ENCODE peak calls at places on chromosomes 3 and 15, in six cellular contexts. S, Q, V, E, N and B are unnamed samples.

GRCh38 chr3:46193436-46193835 is 14.7 kb downstream of the CCR1 start:
- DNase-seq in Q (no peak), E (no peak), V (no peak), S (no peak), N (peak), B (no peak)

GRCh38 chr15:95663156-95663831 is 667.2 kb upstream of the NR2F2 start:
- DNase-seq in S (no peak), V (no peak), E (no peak), N (no peak), Q (no peak), B (no peak)

GRCh38 chr3:10223676-10224639 is 24.3 kb upstream of the TATDN2 start:
- DNase-seq in V (no peak), N (no peak), Q (no peak), S (no peak), E (no peak), B (peak)

GRCh38 chr3:55143336-55143735 is 215.5 kb upstream of the LRTM1 start:
- DNase-seq in N (no peak), Q (no peak), V (no peak), E (no peak), S (no peak), B (no peak)

GRCh38 chr15:60592386-60593339 is 113.7 kb upstream of the ICE2 start:
- DNase-seq in E (peak), V (peak), S (peak), Q (peak), N (peak), B (peak)

GRCh38 chr3:12180218-12180617 is 21.5 kb upstream of the TIMP4 start:
- DNase-seq in S (peak), Q (no peak), E (no peak), V (peak), N (peak), B (no peak)

GRCh38 chr3:119604878-119605277 is 7.2 kb downstream of the PLA1A start:
- DNase-seq in V (no peak), E (no peak), N (peak), Q (no peak), S (no peak), B (no peak)

GRCh38 chr3:194602580-194603300 is 30.5 kb downstream of the TMEM44 start:
- DNase-seq in Q (peak), N (no peak), S (no peak), V (no peak), E (no peak), B (no peak)

GRCh38 chr3:46955801-46956259 is 20.7 kb downstream of the CCDC12 start:
- DNase-seq in Q (no peak), N (no peak), V (no peak), E (no peak), S (no peak), B (no peak)

GRCh38 chr15:81221449-81221848 is 24.8 kb downstream of the IL16 start:
- DNase-seq in V (peak), E (no peak), N (no peak), S (no peak), Q (no peak), B (no peak)

GRCh38 chr3:197580253-197580691 is 24.5 kb upstream of the BDH1 start:
- DNase-seq in E (no peak), Q (no peak), V (no peak), S (no peak), N (no peak), B (no peak)

GRCh38 chr15:53171571-53171970 is 381.4 kb upstream of the ONECUT1 start:
- DNase-seq in Q (no peak), V (no peak), N (no peak), S (no peak), E (no peak), B (no peak)

GRCh38 chr15:66780973-66781718 is 79.1 kb downstream of the SMAD6 start:
- DNase-seq in N (no peak), Q (no peak), E (no peak), S (no peak), V (no peak), B (no peak)

GRCh38 chr3:151166161-151166560 is 36.9 kb downstream of the GPR171 start:
- DNase-seq in N (peak), E (no peak), V (no peak), S (no peak), Q (no peak), B (no peak)

GRCh38 chr15:31317980-31318342 is 8.7 kb upstream of the KLF13 start:
- DNase-seq in E (no peak), N (no peak), Q (no peak), V (no peak), S (no peak), B (no peak)

GRCh38 chr15:58222698-58223097 is 84.5 kb downstream of the AQP9 start:
- DNase-seq in V (no peak), N (no peak), S (no peak), Q (no peak), E (no peak), B (no peak)

GRCh38 chr15:78345726-78346125 is 5.6 kb downstream of the CRABP1 start:
- DNase-seq in S (no peak), N (no peak), V (no peak), E (no peak), Q (no peak), B (no peak)

GRCh38 chr3:52752045-52752660 is 18.6 kb downstream of the NEK4 start:
- DNase-seq in V (no peak), S (no peak), E (no peak), N (no peak), Q (no peak), B (no peak)

GRCh38 chr15:69730281-69731235 is 277.9 kb downstream of the RPLP1 start:
- DNase-seq in Q (no peak), S (no peak), N (peak), V (no peak), E (no peak), B (no peak)

GRCh38 chr3:121517950-121518349 is 27.8 kb downstream of the POLQ start:
- DNase-seq in N (no peak), V (no peak), S (no peak), Q (no peak), E (no peak), B (no peak)

GRCh38 chr15:76175442-76175841 is 115.7 kb downstream of the TMEM266 start:
- DNase-seq in V (no peak), Q (no peak), S (no peak), E (no peak), N (no peak), B (no peak)

GRCh38 chr15:78968539-78969271 is 23.9 kb upstream of the CTSH start:
- DNase-seq in V (no peak), Q (no peak), E (no peak), N (peak), S (no peak), B (no peak)

GRCh38 chr3:179100652-179101051 is 29.0 kb upstream of the ZMAT3 start:
- DNase-seq in Q (no peak), V (peak), S (no peak), N (peak), E (no peak), B (no peak)

DNA sequence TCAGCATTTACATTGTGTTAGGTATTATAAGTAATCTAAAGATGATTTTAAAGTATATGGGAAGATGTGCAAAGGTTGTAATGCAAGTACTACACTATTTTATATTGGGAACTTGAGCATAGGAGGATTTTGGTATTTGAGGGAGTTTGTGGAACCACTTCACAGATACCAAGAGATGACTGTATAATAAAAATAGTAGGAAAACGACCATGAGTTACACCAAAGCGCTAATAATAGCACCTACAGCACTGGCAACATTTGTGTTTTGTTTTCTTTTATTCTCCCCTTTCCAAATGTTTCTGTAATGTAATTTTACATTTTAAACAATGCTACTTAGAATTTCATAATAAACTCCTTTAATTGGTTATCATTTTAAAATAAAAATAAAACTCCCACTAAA is 10.5 kb downstream of the CNBP start:
- DNase-seq in V (no peak), S (no peak), Q (no peak), E (no peak), N (no peak), B (no peak)
- H3K4me3 ChIP-seq in V (peak), S (no peak), Q (no peak), E (no peak), N (no peak), B (no peak)

GRCh38 chr3:71859128-71859519 is 74.2 kb upstream of the PROK2 start:
- DNase-seq in S (no peak), E (no peak), N (peak), Q (peak), V (no peak), B (no peak)
- TF ChIP-seq CTCF in S (peak), E (no peak), N (peak), Q (peak), V (peak), B (peak)

DNA sequence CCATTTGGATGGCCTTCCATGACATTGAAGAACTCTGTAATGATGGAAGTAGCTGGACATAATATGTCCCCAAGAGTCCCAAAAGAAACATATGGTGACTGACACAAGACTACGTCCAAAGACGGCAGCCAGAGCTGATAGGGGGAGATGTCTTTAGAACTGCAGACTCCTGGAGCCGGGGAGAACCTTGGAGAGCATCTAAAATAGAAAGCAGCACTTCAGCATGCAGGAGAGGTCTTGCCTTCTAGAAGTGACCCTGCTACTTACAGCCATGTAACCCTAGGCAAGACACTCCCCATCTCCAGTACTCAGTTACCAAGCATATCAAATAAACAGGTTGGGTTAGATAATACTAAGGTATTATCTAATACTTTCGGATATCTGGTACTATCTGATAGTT is 143.8 kb upstream of the BCL6 start:
- DNase-seq in S (no peak), V (no peak), N (no peak), E (no peak), Q (no peak), B (no peak)
- H3K4me3 ChIP-seq in S (no peak), V (no peak), N (no peak), E (no peak), Q (no peak), B (no peak)

DNA sequence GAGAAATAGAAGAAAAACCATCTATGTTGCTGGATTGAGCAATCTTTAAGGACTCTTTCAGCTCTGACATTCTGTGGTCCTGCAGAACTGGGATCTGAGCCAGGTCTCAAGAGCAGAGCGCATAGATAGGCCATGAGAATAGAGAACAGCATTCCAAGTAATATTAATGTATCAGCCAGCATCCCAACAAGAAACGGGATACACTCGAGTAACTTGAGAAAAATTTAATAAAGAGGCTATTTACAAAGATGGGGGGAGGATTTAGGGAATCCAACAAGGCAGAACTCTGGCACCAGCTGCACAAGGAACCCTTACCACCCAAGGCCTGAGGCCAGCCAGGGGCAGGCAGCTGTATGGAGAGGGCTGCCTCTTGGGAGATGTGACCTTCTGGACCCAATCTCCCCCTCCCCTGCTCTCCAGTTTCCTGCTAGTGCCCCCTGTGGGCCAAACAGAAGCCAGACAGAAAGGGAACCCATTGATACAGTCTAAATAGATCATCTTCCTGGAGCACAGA is 8.2 kb downstream of the TMOD2 start:
- DNase-seq in N (no peak), S (peak), E (no peak), Q (peak), V (no peak), B (no peak)
- TF ChIP-seq CTCF in N (no peak), S (no peak), E (peak), Q (peak), V (no peak), B (peak)

GRCh38 chr3:78707616-78708015 is 1060.2 kb downstream of the ROBO1 start:
- DNase-seq in S (no peak), E (no peak), V (no peak), Q (no peak), N (no peak), B (no peak)
- H3K4me3 ChIP-seq in S (no peak), E (no peak), V (no peak), Q (no peak), N (no peak), B (no peak)

DNA sequence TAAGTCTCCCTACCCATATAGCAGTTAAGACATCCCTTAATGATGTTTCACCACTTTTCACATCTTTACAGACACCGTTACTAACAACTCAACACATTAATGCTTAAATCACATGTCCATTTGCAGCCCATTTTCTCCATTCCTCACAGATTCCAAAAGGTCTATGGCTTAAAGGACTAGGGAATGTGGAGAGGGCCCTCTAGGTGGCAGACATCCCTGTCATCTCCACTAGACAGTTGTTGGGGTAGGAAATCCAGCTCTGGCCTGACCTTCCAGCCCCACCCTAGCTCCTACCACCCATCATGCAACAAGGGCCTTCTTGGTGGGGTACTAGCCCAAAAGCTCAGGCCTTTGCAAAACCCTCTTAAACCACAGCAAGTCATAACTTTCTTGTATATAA is 25.2 kb downstream of the CPEB1 start:
- DNase-seq in Q (no peak), E (no peak), V (no peak), N (peak), S (no peak), B (no peak)
- TF ChIP-seq CTCF in Q (no peak), E (no peak), V (no peak), N (peak), S (no peak), B (no peak)